ENCODE peak calls at places on chromosomes 2 and 18, in five cellular contexts. One of them, this sample, is unnamed.

GRCh38 chr18:50312296-50313030 is 25.0 kb upstream of the CXXC1 start:
- DNase-seq in AG10803: no peak
- DNase-seq in DND-41: no peak
- DNase-seq in psoas muscle: no peak
- DNase-seq in vagina: no peak
- DNase-seq in this sample: no peak

GRCh38 chr2:70140978-70141753 is 49.7 kb downstream of the C2orf42 start:
- DNase-seq in vagina: peak; percentile 94
- DNase-seq in psoas muscle: peak; percentile 77
- DNase-seq in AG10803: peak; percentile 49
- DNase-seq in DND-41: peak; percentile 53
- DNase-seq in this sample: peak; percentile 57

GRCh38 chr2:155485141-155485842 is 786.8 kb downstream of the KCNJ3 start:
- DNase-seq in DND-41: no peak
- DNase-seq in psoas muscle: no peak
- DNase-seq in vagina: no peak
- DNase-seq in AG10803: no peak
- DNase-seq in this sample: no peak

GRCh38 chr2:14199040-14199439 is 433.5 kb upstream of the LRATD1 start:
- DNase-seq in AG10803: no peak
- DNase-seq in psoas muscle: no peak
- DNase-seq in DND-41: no peak
- DNase-seq in vagina: no peak
- DNase-seq in this sample: peak; percentile 16

GRCh38 chr2:174495365-174496012 is 8.7 kb upstream of the GPR155 start:
- DNase-seq in AG10803: peak; percentile 3
- DNase-seq in psoas muscle: no peak
- DNase-seq in vagina: no peak
- DNase-seq in DND-41: no peak
- DNase-seq in this sample: peak; percentile 18

GRCh38 chr18:69257861-69258458 is 142.7 kb upstream of the DOK6 start:
- DNase-seq in AG10803: peak; percentile 96
- DNase-seq in psoas muscle: no peak
- DNase-seq in DND-41: no peak
- DNase-seq in vagina: no peak
- DNase-seq in this sample: peak; percentile 82

GRCh38 chr2:216114476-216115223 is 5.5 kb downstream of the XRCC5 start:
- DNase-seq in psoas muscle: peak; percentile 98
- DNase-seq in vagina: peak; percentile 96
- DNase-seq in DND-41: peak; percentile 97
- DNase-seq in AG10803: peak; percentile 98
- DNase-seq in this sample: peak; percentile 100

GRCh38 chr2:29309090-29310054 is 194.2 kb downstream of the CLIP4 start:
- DNase-seq in AG10803: peak; percentile 68
- DNase-seq in psoas muscle: no peak
- DNase-seq in vagina: no peak
- DNase-seq in DND-41: peak; percentile 53
- DNase-seq in this sample: peak; percentile 82

GRCh38 chr2:215410932-215411285 is 25.0 kb downstream of the FN1 start:
- DNase-seq in DND-41: no peak
- DNase-seq in psoas muscle: no peak
- DNase-seq in vagina: no peak
- DNase-seq in AG10803: peak; percentile 96
- DNase-seq in this sample: peak; percentile 96

GRCh38 chr18:63427566-63427965 is 5.3 kb upstream of the VPS4B start:
- DNase-seq in vagina: no peak
- DNase-seq in AG10803: no peak
- DNase-seq in DND-41: no peak
- DNase-seq in psoas muscle: no peak
- DNase-seq in this sample: no peak

GRCh38 chr18:63422087-63422861 is at the start of gene VPS4B:
- DNase-seq in psoas muscle: peak; percentile 100
- DNase-seq in vagina: peak; percentile 99
- DNase-seq in AG10803: peak; percentile 99
- DNase-seq in DND-41: peak; percentile 100
- DNase-seq in this sample: peak; percentile 100

GRCh38 chr18:63421514-63421913 is 762 bp downstream of the VPS4B start:
- DNase-seq in DND-41: no peak
- DNase-seq in vagina: no peak
- DNase-seq in psoas muscle: no peak
- DNase-seq in AG10803: peak; percentile 19
- DNase-seq in this sample: peak; percentile 34

GRCh38 chr18:63422862-63423304 is 607 bp upstream of the VPS4B start:
- DNase-seq in vagina: no peak
- DNase-seq in psoas muscle: no peak
- DNase-seq in AG10803: no peak
- DNase-seq in DND-41: no peak
- DNase-seq in this sample: no peak
- TF ChIP-seq CTCF in vagina: no peak
- TF ChIP-seq CTCF in psoas muscle: no peak
- TF ChIP-seq CTCF in AG10803: no peak
- TF ChIP-seq CTCF in DND-41: no peak
- TF ChIP-seq CTCF in this sample: no peak

GRCh38 chr18:22198163-22198562 is 28.8 kb downstream of the GATA6 start:
- DNase-seq in AG10803: no peak
- DNase-seq in psoas muscle: no peak
- DNase-seq in vagina: no peak
- DNase-seq in DND-41: no peak
- DNase-seq in this sample: no peak
- H3K4me3 ChIP-seq in AG10803: no peak overlapping the region
- H3K4me3 ChIP-seq in psoas muscle: no peak overlapping the region
- H3K4me3 ChIP-seq in vagina: no peak overlapping the region
- H3K4me3 ChIP-seq in DND-41: no peak overlapping the region
- H3K4me3 ChIP-seq in this sample: no peak overlapping the region

GRCh38 chr2:176088048-176088936 is 4.2 kb upstream of the HOXD13 start:
- DNase-seq in psoas muscle: peak; percentile 79
- DNase-seq in AG10803: peak; percentile 31
- DNase-seq in vagina: no peak
- DNase-seq in DND-41: peak; percentile 65
- DNase-seq in this sample: peak; percentile 45
- TF ChIP-seq CTCF in psoas muscle: peak; percentile 79
- TF ChIP-seq CTCF in AG10803: peak; percentile 76
- TF ChIP-seq CTCF in vagina: peak; percentile 57
- TF ChIP-seq CTCF in DND-41: peak; percentile 77
- TF ChIP-seq CTCF in this sample: peak; percentile 75

DNA sequence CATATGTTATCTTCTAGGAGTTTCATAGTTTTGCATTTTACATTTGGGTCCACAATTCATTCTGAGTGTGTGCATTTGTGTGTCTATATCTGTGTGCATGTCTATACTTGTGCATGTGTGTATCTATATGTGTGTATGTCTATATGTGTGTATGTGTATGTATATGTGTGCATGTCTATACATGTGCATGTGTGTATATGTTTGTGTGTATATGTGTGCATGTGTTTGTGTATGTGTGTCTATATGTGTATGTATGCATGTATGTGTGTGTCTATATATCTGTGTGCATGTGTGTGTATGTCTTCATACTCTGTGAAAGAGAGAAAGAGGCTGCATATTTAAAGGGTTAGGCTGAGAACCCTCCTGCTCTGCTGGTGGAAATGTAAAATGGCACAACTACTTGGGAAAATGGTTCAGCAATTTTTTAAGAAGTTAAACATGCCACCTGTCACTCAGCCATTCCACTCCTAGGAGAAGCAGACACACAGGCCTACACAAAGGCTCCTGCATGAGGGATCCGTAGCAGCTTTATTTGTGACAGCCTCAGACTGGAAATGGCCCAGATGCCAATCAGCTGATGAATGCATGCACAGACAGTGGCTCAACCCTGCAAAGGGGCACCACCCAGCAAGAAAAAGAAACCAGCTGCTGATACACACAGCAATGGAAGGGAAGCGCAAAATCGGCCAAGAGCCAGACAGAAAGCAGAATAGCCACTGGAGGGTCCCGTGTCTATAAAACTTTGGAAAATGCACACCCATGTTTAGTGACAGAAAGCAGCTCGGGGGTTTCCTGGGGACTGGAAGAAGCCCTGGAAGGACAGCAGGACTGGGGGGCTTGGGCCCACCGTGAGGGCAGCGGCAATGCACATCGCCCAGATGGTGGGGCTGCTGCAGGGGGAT is 146.8 kb downstream of the SEPTIN10 start:
- DNase-seq in vagina: no peak
- DNase-seq in DND-41: no peak
- DNase-seq in psoas muscle: no peak
- DNase-seq in AG10803: peak; percentile 69
- DNase-seq in this sample: peak; percentile 28
- H3K4me3 ChIP-seq in vagina: no peak overlapping the region
- H3K4me3 ChIP-seq in DND-41: no peak overlapping the region
- H3K4me3 ChIP-seq in psoas muscle: peak overlapping the region; percentile 42
- H3K4me3 ChIP-seq in AG10803: no peak overlapping the region
- H3K4me3 ChIP-seq in this sample: no peak overlapping the region

GRCh38 chr2:176641436-176641835 is 372.2 kb downstream of the MTX2 start:
- DNase-seq in vagina: no peak
- DNase-seq in psoas muscle: no peak
- DNase-seq in DND-41: no peak
- DNase-seq in AG10803: no peak
- DNase-seq in this sample: no peak
- TF ChIP-seq CTCF in vagina: no peak
- TF ChIP-seq CTCF in psoas muscle: no peak
- TF ChIP-seq CTCF in DND-41: no peak
- TF ChIP-seq CTCF in AG10803: no peak
- TF ChIP-seq CTCF in this sample: no peak

DNA sequence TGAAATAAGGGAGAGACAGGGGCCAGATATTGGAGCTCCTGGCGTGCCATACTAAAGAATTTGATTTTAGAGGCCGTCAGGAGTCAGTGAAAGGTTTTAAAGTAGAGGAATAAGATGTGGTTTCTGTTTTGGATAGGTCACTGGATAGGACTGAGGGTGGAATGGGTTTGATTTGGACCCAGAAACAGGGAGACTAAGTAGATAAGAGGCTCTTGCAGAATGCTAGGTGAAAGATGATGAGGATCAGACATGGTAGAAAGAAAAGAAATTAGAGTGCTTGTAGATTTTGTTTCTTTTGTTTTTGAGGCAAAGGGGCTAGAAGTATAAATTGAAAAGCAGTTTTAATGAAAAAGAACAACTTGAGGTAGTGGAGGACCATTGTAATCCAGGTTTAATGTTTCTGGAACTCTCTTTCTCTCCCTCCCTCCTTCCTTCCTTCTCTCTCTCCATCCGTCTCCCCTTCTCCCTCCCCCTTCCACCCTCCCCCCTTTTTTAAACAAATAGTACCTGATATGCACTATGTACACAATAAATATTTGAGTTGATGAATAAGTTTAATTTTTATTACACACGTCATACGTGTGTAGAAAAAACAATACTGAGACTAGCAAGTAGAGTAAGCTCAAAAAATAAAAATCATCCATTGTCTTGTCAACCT is 1.9 kb downstream of the NDUFV2 start:
- DNase-seq in DND-41: no peak
- DNase-seq in psoas muscle: no peak
- DNase-seq in AG10803: no peak
- DNase-seq in vagina: no peak
- DNase-seq in this sample: no peak
- H3K4me3 ChIP-seq in DND-41: peak overlapping the region; percentile 92
- H3K4me3 ChIP-seq in psoas muscle: peak overlapping the region; percentile 93
- H3K4me3 ChIP-seq in AG10803: peak overlapping the region; percentile 88
- H3K4me3 ChIP-seq in vagina: peak overlapping the region; percentile 47
- H3K4me3 ChIP-seq in this sample: peak overlapping the region; percentile 78

GRCh38 chr2:45223531-45223930 is 214.3 kb upstream of the SIX2 start:
- DNase-seq in vagina: no peak
- DNase-seq in psoas muscle: no peak
- DNase-seq in AG10803: no peak
- DNase-seq in DND-41: peak; percentile 65
- DNase-seq in this sample: no peak
- TF ChIP-seq CTCF in vagina: no peak
- TF ChIP-seq CTCF in psoas muscle: no peak
- TF ChIP-seq CTCF in AG10803: no peak
- TF ChIP-seq CTCF in DND-41: no peak
- TF ChIP-seq CTCF in this sample: no peak

This sample was measured in choroid plexus epithelial cell.